ENCODE peak calls at places on chromosome 13, in six cellular contexts. I, L, O, U, E and X are unnamed samples. For H3K79me1, the result is how much of the 10 kb centered on the place peaks cover.

GRCh38 chr13:33509642-33510229 is 224.2 kb upstream of the STARD13 start:
- DNase-seq in E (no peak), O (no peak), L (no peak), U (no peak), I (peak), X (no peak)

GRCh38 chr13:48542581-48543341 is 9.9 kb upstream of the RCBTB2 start:
- DNase-seq in E (no peak), U (peak), L (peak), O (peak), I (peak), X (peak)

GRCh38 chr13:96984061-96984508 is 10.2 kb downstream of the OXGR1 start:
- DNase-seq in L (no peak), I (peak), U (no peak), E (peak), O (no peak), X (peak)

GRCh38 chr13:51823861-51824260 is 19.9 kb upstream of the DHRS12 start:
- DNase-seq in E (no peak), I (no peak), O (no peak), L (no peak), U (no peak), X (no peak)

GRCh38 chr13:30026093-30026492 is 175.7 kb upstream of the UBL3 start:
- DNase-seq in O (no peak), E (no peak), U (no peak), L (peak), I (no peak), X (no peak)

GRCh38 chr13:82292334-82292733 is 1589.9 kb downstream of the SLITRK1 start:
- DNase-seq in U (no peak), E (no peak), I (no peak), O (no peak), L (no peak), X (no peak)

GRCh38 chr13:81051873-81052272 is 710.9 kb upstream of the SPRY2 start:
- DNase-seq in U (no peak), O (no peak), E (no peak), L (no peak), I (peak), X (no peak)

GRCh38 chr13:34591801-34592454 is 350.1 kb upstream of the NBEA start:
- DNase-seq in O (no peak), U (no peak), E (no peak), L (no peak), I (no peak), X (no peak)

GRCh38 chr13:23901365-23901764 is 4.1 kb upstream of the C1QTNF9B start:
- DNase-seq in U (no peak), L (peak), I (no peak), E (peak), O (no peak), X (no peak)

GRCh38 chr13:106367361-106367781 is 168.1 kb downstream of the EFNB2 start:
- DNase-seq in I (no peak), L (no peak), E (no peak), U (no peak), O (no peak), X (no peak)

GRCh38 chr13:113608246-113608635 is 23.7 kb downstream of the TFDP1 start:
- DNase-seq in U (no peak), I (no peak), O (no peak), L (no peak), E (no peak), X (no peak)

GRCh38 chr13:113609616-113610015 is 25.1 kb downstream of the TFDP1 start:
- DNase-seq in E (no peak), O (no peak), I (no peak), L (no peak), U (no peak), X (no peak)

GRCh38 chr13:113607056-113607455 is 22.5 kb downstream of the TFDP1 start:
- DNase-seq in O (no peak), U (no peak), E (no peak), I (no peak), L (no peak), X (no peak)

GRCh38 chr13:113605866-113606438 is 21.4 kb downstream of the TFDP1 start:
- DNase-seq in U (no peak), L (no peak), I (no peak), O (no peak), E (no peak), X (no peak)

DNA sequence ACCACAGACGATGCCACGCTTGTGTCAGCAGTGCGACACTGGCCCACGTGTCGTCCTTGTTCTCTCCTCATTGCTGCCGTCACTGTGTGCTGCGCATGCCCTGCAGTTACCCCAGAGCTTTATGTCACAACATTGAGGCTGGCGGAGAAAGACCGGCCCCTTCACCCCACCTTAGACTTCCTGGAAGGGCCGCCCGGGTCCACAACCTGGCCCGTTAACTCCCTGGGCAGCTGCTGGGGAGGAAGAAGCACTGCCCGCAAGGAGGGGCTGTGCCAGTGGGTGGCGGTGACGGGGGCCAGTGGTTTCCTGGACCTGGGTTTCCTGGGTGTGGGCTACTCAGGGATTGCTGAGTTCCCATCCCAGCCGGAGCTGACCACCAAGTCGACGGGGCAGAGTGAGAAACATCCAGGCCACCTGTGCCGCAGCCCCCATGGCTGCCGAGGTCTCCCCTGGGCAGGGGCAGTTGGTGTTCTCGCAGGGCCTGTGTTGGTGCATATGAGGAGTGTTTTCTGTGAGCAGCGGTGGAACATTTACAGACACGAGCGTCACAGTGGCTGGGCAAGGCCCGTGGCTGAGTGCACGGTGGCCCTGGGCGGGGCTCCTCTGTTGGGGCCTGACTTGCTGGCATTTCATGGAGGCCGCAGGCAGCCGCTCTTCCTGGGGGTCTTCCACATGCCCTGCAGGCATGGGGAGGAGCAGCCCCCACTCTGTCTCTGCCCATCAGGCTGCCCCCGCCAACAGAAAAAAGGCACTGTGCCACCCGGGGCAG is 23.1 kb downstream of the TFDP1 start:
- DNase-seq in U (no peak), I (no peak), E (peak), O (no peak), L (no peak), X (no peak)
- H3K79me1 ChIP-seq in U (under half), I (under half), E (under half), O (under half), L (under half), X (under half)

GRCh38 chr13:27450921-27451461 is 627 bp upstream of the MTIF3 start:
- DNase-seq in U (peak), L (peak), E (peak), I (peak), O (peak), X (no peak)

GRCh38 chr13:27449081-27449603 is 1.2 kb downstream of the MTIF3 start:
- DNase-seq in I (no peak), L (no peak), E (no peak), U (no peak), O (no peak), X (no peak)

GRCh38 chr13:27448308-27448707 is 2.1 kb downstream of the MTIF3 start:
- DNase-seq in O (no peak), L (no peak), I (no peak), U (no peak), E (no peak), X (no peak)

GRCh38 chr13:27449936-27450828 is at the start of gene MTIF3:
- DNase-seq in O (peak), I (peak), E (peak), U (peak), L (peak), X (peak)

GRCh38 chr13:27446986-27447583 is 3.3 kb downstream of the MTIF3 start:
- DNase-seq in O (no peak), E (no peak), I (no peak), L (no peak), U (no peak), X (no peak)
- H2AFZ ChIP-seq in O (no peak), E (no peak), I (no peak), L (no peak), U (no peak), X (no peak)

DNA sequence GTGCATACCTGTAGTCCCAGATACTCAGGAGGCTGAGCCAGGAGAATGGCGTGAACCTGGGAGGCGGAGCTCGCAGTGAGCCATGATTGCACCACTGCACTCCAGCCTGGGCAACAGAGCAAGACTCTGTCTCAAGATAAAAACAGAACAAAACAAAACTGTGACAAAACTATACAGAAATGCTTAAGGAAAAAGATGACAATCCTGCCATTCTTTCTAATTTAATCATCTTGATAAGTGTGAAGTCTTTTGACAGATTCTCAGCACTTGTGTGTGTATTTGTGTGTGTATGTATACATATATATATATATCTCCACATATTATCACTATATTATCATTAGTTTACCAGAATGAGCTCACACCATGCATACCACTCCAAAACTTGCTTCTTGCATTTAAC is 12.3 kb downstream of the HTR2A start:
- DNase-seq in O (no peak), U (no peak), I (no peak), L (no peak), E (peak), X (no peak)
- H4K91ac ChIP-seq in O (no peak), U (no peak), I (no peak), L (no peak), E (no peak), X (no peak)

DNA sequence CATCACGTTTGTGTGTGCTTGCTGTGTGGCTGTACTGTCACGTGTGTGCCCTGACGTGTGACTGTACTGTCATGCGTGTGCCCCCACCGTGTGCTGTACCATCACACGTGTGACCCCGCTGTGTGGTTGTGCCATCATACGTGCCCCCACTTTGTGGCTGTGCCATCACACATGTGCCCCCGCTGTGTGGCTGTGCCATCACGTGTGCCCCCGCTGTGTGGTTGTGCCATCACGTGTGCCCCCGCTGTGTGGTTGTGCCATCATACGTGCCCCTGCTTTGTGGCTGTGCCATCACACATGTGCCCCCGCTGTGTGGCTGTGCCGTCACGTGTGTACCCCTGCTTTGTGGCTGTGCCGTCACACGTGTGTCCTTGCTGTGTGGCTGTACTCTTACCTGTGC is 25.7 kb downstream of the TFDP1 start:
- DNase-seq in E (no peak), I (no peak), O (no peak), U (no peak), L (no peak), X (no peak)
- H3K79me1 ChIP-seq in E (under half), I (under half), O (under half), U (under half), L (under half), X (under half)

GRCh38 chr13:71591380-71591779 is 275.6 kb downstream of the DACH1 start:
- DNase-seq in E (no peak), L (no peak), O (no peak), I (peak), U (no peak), X (no peak)

GRCh38 chr13:71587193-71587592 is 279.8 kb downstream of the DACH1 start:
- DNase-seq in L (no peak), I (no peak), O (no peak), E (no peak), U (no peak), X (no peak)

GRCh38 chr13:71590654-71591148 is 276.3 kb downstream of the DACH1 start:
- DNase-seq in E (no peak), L (no peak), I (no peak), O (no peak), U (no peak), X (no peak)

DNA sequence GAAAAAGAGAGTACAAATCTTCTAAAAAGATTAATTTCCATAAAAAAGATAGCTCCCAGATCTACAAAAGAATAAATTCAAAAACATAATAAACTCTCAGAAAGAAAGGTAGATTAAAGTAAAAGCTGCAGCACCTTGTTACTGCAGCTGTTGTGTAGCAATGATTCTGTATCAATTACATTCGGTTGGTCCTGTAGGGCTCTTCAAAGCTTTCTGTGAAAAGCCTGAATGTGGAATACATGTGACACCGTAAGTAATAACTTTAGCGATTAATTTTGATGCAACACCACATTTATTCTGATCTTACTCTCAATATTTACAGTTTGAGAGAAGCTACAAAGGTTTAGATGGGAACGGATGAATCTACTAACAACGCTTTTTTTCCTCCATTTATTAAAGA is 279.2 kb downstream of the DACH1 start:
- DNase-seq in L (no peak), U (no peak), E (no peak), O (no peak), I (no peak), X (no peak)
- H2AFZ ChIP-seq in L (no peak), U (no peak), E (no peak), O (no peak), I (no peak), X (no peak)

DNA sequence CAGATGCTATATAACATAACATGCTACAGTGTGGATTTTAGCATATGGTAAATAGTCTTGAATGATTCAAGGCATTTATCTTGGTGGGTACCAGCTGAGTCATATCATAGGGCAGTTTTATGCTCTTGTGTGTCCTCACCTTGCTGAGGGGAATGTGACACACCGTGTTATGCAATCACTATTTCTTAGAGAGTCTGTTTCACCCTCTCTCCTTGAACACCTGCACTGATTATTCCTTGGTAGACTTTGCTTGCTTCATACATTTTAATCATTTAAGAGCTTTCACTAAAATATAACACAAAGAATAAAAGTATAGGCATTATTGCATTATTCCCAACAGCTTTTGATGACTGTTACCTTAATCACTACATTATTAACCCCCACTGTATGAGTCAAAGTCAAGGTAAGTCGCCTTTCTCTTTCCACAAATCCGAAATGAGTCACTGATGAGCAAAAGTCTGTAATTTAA is 239.2 kb downstream of the DCLK1 start:
- DNase-seq in O (no peak), E (no peak), I (no peak), L (peak), U (no peak), X (no peak)
- H4K91ac ChIP-seq in O (no peak), E (no peak), I (no peak), L (no peak), U (no peak), X (no peak)

DNA sequence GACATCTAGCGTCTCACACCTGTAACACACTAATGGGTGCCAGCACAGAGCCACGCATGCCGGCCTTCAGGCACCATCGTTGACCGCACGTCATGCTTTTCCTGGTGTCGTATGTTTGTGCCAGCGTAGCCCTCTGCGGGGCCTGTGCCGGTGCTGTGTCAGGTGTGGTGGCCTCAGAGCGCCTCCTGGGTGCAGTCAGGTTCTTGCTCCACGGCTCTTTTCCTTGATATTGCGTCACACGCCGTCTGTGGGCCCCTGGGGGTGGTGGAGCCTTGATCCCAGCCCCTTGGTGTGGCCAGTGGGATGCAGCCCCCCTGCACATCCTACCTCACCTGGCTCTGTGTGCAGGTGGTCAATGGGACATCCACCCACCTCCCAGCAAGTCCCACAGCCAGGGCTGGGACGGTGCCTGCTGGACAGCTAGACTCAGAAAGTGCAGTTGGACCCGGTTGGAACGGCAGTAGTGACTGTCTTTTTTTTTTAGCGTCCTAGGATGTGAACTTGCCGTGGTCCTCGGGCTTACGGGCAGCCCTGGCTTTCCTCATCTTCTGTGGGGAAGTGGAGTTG is 24.5 kb downstream of the TFDP1 start:
- DNase-seq in U (no peak), O (no peak), I (no peak), E (no peak), L (no peak), X (no peak)
- H3K79me1 ChIP-seq in U (under half), O (under half), I (under half), E (under half), L (under half), X (under half)

DNA sequence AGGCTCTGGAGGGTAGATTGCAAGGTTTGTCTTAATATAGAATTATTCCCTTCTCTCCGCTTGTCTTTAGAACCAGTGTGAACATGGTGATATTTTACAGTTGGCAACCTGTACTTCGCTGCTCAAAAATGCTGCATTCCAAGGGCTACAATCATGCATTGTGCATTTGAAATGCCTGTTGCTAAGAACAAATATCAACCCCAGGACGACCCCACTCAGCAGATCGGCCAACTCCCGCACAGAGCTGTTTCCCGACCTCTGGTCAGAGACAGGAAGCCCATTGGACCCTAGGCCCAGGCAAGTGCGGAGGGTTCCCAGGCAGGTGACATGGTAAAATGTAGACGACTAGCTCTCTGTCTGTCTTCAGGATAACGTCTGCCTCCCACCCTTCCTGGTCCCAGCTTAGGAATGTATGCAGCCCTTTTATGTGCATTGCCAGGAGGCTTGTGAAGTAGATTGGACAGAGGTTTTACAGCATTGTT is 263.5 kb downstream of the FOXO1 start:
- DNase-seq in U (no peak), E (no peak), O (no peak), L (peak), I (peak), X (no peak)
- H2AFZ ChIP-seq in U (no peak), E (no peak), O (peak), L (peak), I (no peak), X (no peak)

DNA sequence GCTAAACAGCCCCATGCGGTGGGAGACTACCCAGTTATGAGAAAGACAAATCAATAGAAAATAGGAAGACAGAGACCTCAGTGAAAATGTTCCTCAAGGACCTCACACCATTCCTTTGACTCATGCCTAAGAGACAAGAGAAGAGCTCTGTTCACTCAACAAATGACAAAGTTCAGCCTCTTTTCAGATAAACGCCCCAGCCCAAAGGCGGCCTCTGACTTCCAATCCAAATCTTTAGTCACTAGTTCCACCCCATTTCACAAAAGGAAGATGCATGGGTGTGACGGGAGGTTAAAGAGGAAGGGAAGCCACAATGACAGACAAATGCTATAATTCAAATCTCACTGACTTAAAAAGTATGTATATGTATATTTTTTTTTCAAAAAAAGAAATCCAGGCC is 8.1 kb downstream of the CARS2 start:
- DNase-seq in I (no peak), O (no peak), E (no peak), L (no peak), U (no peak), X (no peak)
- H4K91ac ChIP-seq in I (no peak), O (no peak), E (no peak), L (no peak), U (no peak), X (no peak)

GRCh38 chr13:98525852-98526512 is 50.9 kb downstream of the STK24 start:
- DNase-seq in U (no peak), E (no peak), O (no peak), L (no peak), I (no peak), X (no peak)
- H3K79me1 ChIP-seq in U (half or more), E (under half), O (under half), L (half or more), I (half or more), X (under half)